ENCODE peak calls at places on chromosomes 16 and 17, in ten cellular contexts. Y, D, F, S, L, I, T, E, A and R are unnamed samples.

GRCh38 chr17:50608700-50609375 is 25.8 kb upstream of the ABCC3 start:
- DNase-seq in L (no peak), S (no peak), E (no peak), T (peak), A (no peak), I (no peak), F (no peak), Y (no peak), D (no peak), R (no peak)

GRCh38 chr17:57001541-57001940 is 23.6 kb downstream of the SCPEP1 start:
- DNase-seq in F (no peak), S (no peak), L (no peak), I (no peak), Y (no peak), T (no peak), D (no peak), E (no peak), A (no peak), R (no peak)

GRCh38 chr16:81101702-81102101 is 5.5 kb upstream of the GCSH start:
- DNase-seq in I (no peak), E (no peak), T (no peak), F (no peak), S (no peak), D (no peak), Y (no peak), L (no peak), A (no peak), R (no peak)

GRCh38 chr17:45965741-45966140 is 33.3 kb upstream of the STH start:
- DNase-seq in I (no peak), L (no peak), D (peak), S (no peak), A (no peak), E (no peak), F (no peak), Y (no peak), T (no peak), R (no peak)

GRCh38 chr16:85923153-85924021 is 24.4 kb downstream of the IRF8 start:
- DNase-seq in D (no peak), E (no peak), T (no peak), Y (no peak), A (no peak), S (no peak), L (no peak), F (no peak), I (peak), R (no peak)

GRCh38 chr17:80599546-80600305 is 55.1 kb downstream of the RPTOR start:
- DNase-seq in T (no peak), A (peak), E (no peak), F (no peak), D (no peak), I (no peak), L (no peak), S (no peak), Y (no peak), R (no peak)

GRCh38 chr17:17511971-17512858 is 16.0 kb upstream of the RASD1 start:
- DNase-seq in T (peak), S (peak), I (peak), A (no peak), Y (peak), E (peak), D (peak), F (no peak), L (no peak), R (no peak)

GRCh38 chr16:28901862-28902261 is 23.2 kb downstream of the RABEP2 start:
- DNase-seq in Y (no peak), E (no peak), F (no peak), I (no peak), L (no peak), S (no peak), T (no peak), A (no peak), D (no peak), R (no peak)

GRCh38 chr16:69145658-69146057 is 13.2 kb downstream of the UTP4 start:
- DNase-seq in A (no peak), S (no peak), E (peak), I (peak), F (no peak), D (no peak), L (no peak), T (no peak), Y (no peak), R (no peak)

GRCh38 chr16:30382398-30383015 is at the start of gene SEPTIN1:
- DNase-seq in S (no peak), A (no peak), L (peak), Y (no peak), E (no peak), T (no peak), D (no peak), F (no peak), I (no peak), R (no peak)

GRCh38 chr16:10736926-10737625 is 6.6 kb upstream of the NUBP1 start:
- DNase-seq in L (peak), S (peak), T (no peak), Y (no peak), E (peak), F (peak), A (peak), I (peak), D (no peak), R (peak)

GRCh38 chr16:47026947-47027346 is 53.5 kb upstream of the DNAJA2 start:
- DNase-seq in E (no peak), I (no peak), A (no peak), L (no peak), Y (no peak), D (no peak), T (no peak), F (no peak), S (no peak), R (no peak)

GRCh38 chr17:81890447-81891302 is 711 bp downstream of the ALYREF start:
- DNase-seq in T (peak), Y (no peak), D (no peak), F (no peak), E (no peak), S (no peak), L (no peak), I (no peak), A (peak), R (no peak)

GRCh38 chr17:6914711-6915110 is 81.1 kb upstream of the ALOX12 start:
- DNase-seq in S (no peak), Y (no peak), F (no peak), A (no peak), I (peak), D (no peak), T (no peak), E (no peak), L (peak), R (no peak)

GRCh38 chr16:80463776-80464175 is 77.0 kb upstream of the DYNLRB2 start:
- DNase-seq in A (no peak), S (no peak), L (no peak), D (no peak), T (no peak), I (no peak), Y (no peak), F (no peak), E (no peak), R (no peak)

DNA sequence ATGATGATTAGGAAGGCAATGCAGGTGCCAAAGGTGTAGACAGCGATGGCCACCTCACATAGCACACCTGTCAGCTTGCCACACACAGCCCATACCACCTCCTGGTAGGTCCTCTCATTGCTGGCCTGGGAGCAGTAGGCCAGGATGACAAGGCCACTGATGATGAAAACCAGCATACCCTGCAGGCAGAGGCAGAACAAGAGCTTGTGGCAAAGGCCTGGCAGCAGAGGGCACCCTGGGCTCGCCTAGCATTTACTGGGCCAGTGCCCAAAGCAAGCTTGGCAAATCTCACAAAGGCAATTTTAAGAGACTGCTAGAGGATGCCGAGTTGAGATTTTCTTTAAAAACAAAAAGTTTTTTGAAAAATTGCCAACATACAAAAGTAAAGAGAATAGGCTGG is 5.9 kb downstream of the SLC38A7 start:
- DNase-seq in S (no peak), L (no peak), F (no peak), T (no peak), A (no peak), I (no peak), Y (no peak), E (no peak), D (peak), R (peak)
- TF ChIP-seq CTCF in S (peak), L (no peak), F (no peak), T (no peak), A (no peak), I (no peak), Y (peak), E (no peak), D (peak), R (peak)

GRCh38 chr16:75938818-75939217 is 212.5 kb upstream of the CPHXL start:
- DNase-seq in Y (no peak), D (no peak), A (no peak), T (peak), E (no peak), L (no peak), I (no peak), S (no peak), F (no peak), R (no peak)
- H3K4me3 ChIP-seq in Y (no peak), D (no peak), A (no peak), T (no peak), E (no peak), L (no peak), I (no peak), S (no peak), F (no peak), R (no peak)

DNA sequence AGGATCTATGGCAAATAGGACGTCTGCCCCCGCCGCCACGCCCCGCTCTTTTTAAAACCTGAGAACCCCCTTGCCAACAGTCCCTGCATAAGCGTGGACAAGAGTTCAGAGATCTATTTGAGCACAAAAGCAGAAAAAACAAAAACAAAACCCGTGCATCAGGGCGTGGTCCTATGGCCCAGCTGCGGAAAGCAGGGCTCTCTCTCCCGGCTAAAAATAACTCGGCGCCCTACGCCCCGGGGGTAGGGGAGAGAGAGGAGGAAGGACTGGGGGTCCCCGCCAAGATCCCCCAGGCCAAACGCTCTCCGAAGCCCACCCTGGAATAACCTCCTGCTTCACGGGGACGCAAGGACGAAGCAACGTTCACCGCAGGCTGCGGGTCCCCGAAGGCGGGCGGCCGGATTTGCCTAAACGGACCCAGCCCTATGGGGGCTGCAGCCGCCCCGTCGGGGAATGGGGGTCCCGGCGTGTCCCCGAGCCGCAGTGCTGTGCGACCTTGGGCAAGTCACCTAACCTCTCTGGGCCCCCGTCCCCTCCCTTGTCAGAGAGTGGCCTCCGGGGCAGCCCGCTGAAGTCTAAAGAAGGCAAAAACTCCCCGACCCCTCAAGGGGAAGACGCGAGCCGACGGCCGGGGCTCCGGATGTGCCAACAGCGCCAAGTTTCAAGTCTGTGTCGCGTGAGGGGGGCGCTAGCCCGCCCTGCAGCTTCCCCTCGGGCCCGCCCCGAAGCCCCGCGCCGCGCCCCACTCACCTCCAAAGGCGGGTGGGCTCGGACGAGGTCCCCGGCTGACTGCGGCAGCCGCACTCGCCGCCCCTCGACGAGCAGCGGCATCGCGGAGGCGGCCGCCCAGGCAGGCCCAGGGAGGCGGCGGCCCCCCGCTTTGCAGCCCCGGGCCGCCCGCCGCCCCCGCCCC is 477 bp downstream of the NTAN1 start:
- DNase-seq in S (peak), T (peak), E (no peak), A (peak), L (peak), F (peak), D (peak), Y (no peak), I (peak), R (no peak)
- TF ChIP-seq CTCF in S (peak), T (no peak), E (no peak), A (no peak), L (peak), F (no peak), D (no peak), Y (no peak), I (peak), R (no peak)

GRCh38 chr17:39196820-39197331 is 593 bp downstream of the CACNB1 start:
- DNase-seq in E (no peak), S (no peak), I (no peak), A (no peak), Y (no peak), L (no peak), F (peak), T (peak), D (peak), R (no peak)

GRCh38 chr17:39197380-39198185 is at the start of gene CACNB1:
- DNase-seq in I (peak), E (peak), A (peak), S (peak), T (peak), D (peak), L (peak), Y (no peak), F (peak), R (no peak)

GRCh38 chr17:39196191-39196819 is 1.2 kb downstream of the CACNB1 start:
- DNase-seq in D (peak), I (no peak), T (no peak), A (no peak), S (no peak), E (no peak), Y (no peak), L (no peak), F (no peak), R (no peak)

GRCh38 chr17:39199673-39199985 is 454 bp upstream of the RPL19 start:
- DNase-seq in L (no peak), Y (no peak), S (no peak), D (no peak), T (no peak), E (no peak), I (no peak), A (no peak), F (no peak), R (no peak)

DNA sequence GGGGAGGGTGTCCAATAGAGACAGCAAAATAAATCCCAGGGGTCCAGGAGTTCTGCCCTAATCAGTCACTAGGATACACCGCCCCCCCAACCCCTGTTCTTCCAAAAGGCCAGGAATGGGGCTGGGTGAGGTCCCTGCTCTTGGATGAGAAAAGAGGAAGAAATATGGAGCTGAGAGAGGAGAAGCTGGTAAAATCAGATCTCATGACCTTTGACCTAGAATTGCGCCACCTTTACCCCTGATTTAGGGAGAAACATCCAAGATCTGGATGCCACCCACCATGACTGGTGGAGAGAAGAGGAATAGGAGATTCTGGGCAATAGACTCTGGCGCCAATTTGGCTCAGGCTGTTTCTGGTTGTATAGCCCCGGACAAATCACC is 707 bp upstream of the CACNB1 start:
- DNase-seq in D (no peak), A (no peak), E (no peak), F (no peak), Y (no peak), L (no peak), T (no peak), I (no peak), S (no peak), R (no peak)
- H3K4me3 ChIP-seq in D (peak), A (no peak), E (peak), F (peak), Y (peak), L (peak), T (peak), I (peak), S (peak), R (no peak)